ENCODE peak calls at places on chromosome 16, in six cellular contexts. K is RWPE1, D is upper lobe of left lung, P is ascending aorta, S is cardiac muscle cell, X is stomach. T is an unnamed sample.

GRCh38 chr16:67198238-67198734 is 645 bp upstream of the ELMO3 start:
- DNase-seq in K (peak), P (no peak), X (peak), S (peak), D (peak), T (peak)

GRCh38 chr16:19907161-19907992 is 22.7 kb upstream of the GPRC5B start:
- DNase-seq in X (peak), S (peak), K (peak), D (peak), P (no peak), T (peak)

GRCh38 chr16:69107311-69107962 is 2.0 kb downstream of the HAS3 start:
- DNase-seq in S (no peak), P (no peak), X (peak), D (peak), K (peak), T (peak)

GRCh38 chr16:22813223-22813945 is 578 bp upstream of the HS3ST2 start:
- DNase-seq in S (peak), K (peak), P (no peak), X (peak), D (no peak), T (no peak)

GRCh38 chr16:72317378-72317777 is 145.4 kb upstream of the PMFBP1 start:
- DNase-seq in S (peak), X (no peak), K (no peak), D (no peak), P (no peak), T (no peak)

GRCh38 chr16:22634913-22635312 is 124.2 kb downstream of the NPIPB5 start:
- DNase-seq in D (no peak), P (no peak), K (no peak), S (no peak), X (no peak), T (no peak)

GRCh38 chr16:56869513-56870270 is 4.7 kb downstream of the SLC12A3 start:
- DNase-seq in S (peak), P (no peak), K (no peak), X (no peak), D (peak), T (no peak)

GRCh38 chr16:89958068-89958467 is 9.5 kb downstream of the DEF8 start:
- DNase-seq in P (no peak), D (peak), K (peak), S (peak), X (no peak), T (no peak)

GRCh38 chr16:57192146-57192545 is 6.0 kb downstream of the RSPRY1 start:
- DNase-seq in S (no peak), K (no peak), X (no peak), D (no peak), P (no peak), T (no peak)

GRCh38 chr16:1208239-1208830 is 16.7 kb downstream of the TPSG1 start:
- DNase-seq in X (no peak), K (no peak), S (no peak), P (no peak), D (no peak), T (no peak)

GRCh38 chr16:68035227-68035626 is 12.1 kb downstream of the DUS2 start:
- DNase-seq in D (no peak), X (no peak), S (no peak), P (no peak), K (no peak), T (no peak)

GRCh38 chr16:14448874-14449273 is 181.2 kb downstream of the PARN start:
- DNase-seq in S (no peak), K (no peak), P (no peak), D (no peak), X (no peak), T (no peak)

GRCh38 chr16:71722801-71723536 is 1.5 kb downstream of the PHLPP2 start:
- DNase-seq in K (peak), S (peak), X (peak), D (peak), P (no peak), T (peak)

GRCh38 chr16:67174706-67175231 is 4.4 kb downstream of the NOL3 start:
- DNase-seq in X (no peak), D (no peak), K (no peak), P (no peak), S (no peak), T (peak)

GRCh38 chr16:66377327-66377723 is 10.8 kb downstream of the CDH5 start:
- DNase-seq in P (no peak), K (no peak), D (no peak), S (no peak), X (no peak), T (no peak)

GRCh38 chr16:75074920-75075687 is 41.5 kb downstream of the LDHD start:
- DNase-seq in P (peak), K (no peak), S (peak), X (peak), D (peak), T (no peak)

GRCh38 chr16:84054916-84055315 is 12.3 kb upstream of the SLC38A8 start:
- DNase-seq in K (no peak), D (no peak), P (no peak), X (no peak), S (no peak), T (no peak)

GRCh38 chr16:47888734-47889133 is 267.1 kb downstream of the ABCC12 start:
- DNase-seq in S (no peak), K (no peak), P (no peak), X (no peak), D (no peak), T (no peak)

GRCh38 chr16:16080465-16081065 is 131.1 kb downstream of the ABCC1 start:
- DNase-seq in D (no peak), X (no peak), K (no peak), P (no peak), S (no peak), T (no peak)

GRCh38 chr16:22694887-22695382 is 119.0 kb upstream of the HS3ST2 start:
- DNase-seq in X (no peak), D (no peak), K (no peak), P (no peak), S (peak), T (no peak)

GRCh38 chr16:3235856-3236669 is 1.1 kb upstream of the ZNF200 start:
- DNase-seq in K (no peak), S (peak), X (peak), P (no peak), D (peak), T (peak)

GRCh38 chr16:53111078-53111776 is 56.4 kb downstream of the CHD9 start:
- DNase-seq in P (no peak), S (peak), X (no peak), K (no peak), D (no peak), T (no peak)

GRCh38 chr16:86809458-86809955 is 231.2 kb downstream of the FOXL1 start:
- DNase-seq in K (peak), D (no peak), X (no peak), P (no peak), S (peak), T (no peak)

GRCh38 chr16:84554627-84555328 is 50.3 kb upstream of the MEAK7 start:
- DNase-seq in K (no peak), P (no peak), D (no peak), X (no peak), S (no peak), T (no peak)

GRCh38 chr16:1430759-1431496 is at the start of gene PERCC1:
- DNase-seq in P (no peak), X (peak), K (no peak), S (no peak), D (no peak), T (no peak)

GRCh38 chr16:79439866-79440265 is 160.7 kb downstream of the MAF start:
- DNase-seq in P (no peak), S (no peak), X (no peak), K (no peak), D (no peak), T (no peak)

GRCh38 chr16:2150418-2151187 is 2.2 kb downstream of the RAB26 start:
- DNase-seq in K (no peak), S (peak), P (no peak), D (no peak), X (peak), T (no peak)

GRCh38 chr16:66924527-66925321 is 611 bp downstream of the RRAD start:
- DNase-seq in P (no peak), X (peak), K (no peak), D (peak), S (no peak), T (peak)

GRCh38 chr16:29770250-29770929 is 7.7 kb upstream of the ZG16 start:
- DNase-seq in D (no peak), P (no peak), S (no peak), K (no peak), X (no peak), T (no peak)

GRCh38 chr16:22324787-22325597 is 27.8 kb downstream of the POLR3E start:
- DNase-seq in P (no peak), D (no peak), S (no peak), K (no peak), X (no peak), T (no peak)

GRCh38 chr16:57357330-57358151 is 1.0 kb upstream of the CCL22 start:
- DNase-seq in X (peak), K (no peak), P (no peak), D (no peak), S (no peak), T (no peak)

GRCh38 chr16:10558305-10558704 is 22.1 kb downstream of the EMP2 start:
- DNase-seq in X (peak), S (no peak), P (no peak), D (no peak), K (no peak), T (no peak)

GRCh38 chr16:87060026-87060986 is 256.9 kb downstream of the C16orf95 start:
- DNase-seq in X (no peak), K (no peak), P (no peak), S (peak), D (no peak), T (peak)

GRCh38 chr16:70391881-70392481 is 45.3 kb downstream of the DDX19A start:
- DNase-seq in X (no peak), P (no peak), K (peak), D (no peak), S (peak), T (peak)

GRCh38 chr16:13982446-13982845 is 62.5 kb downstream of the ERCC4 start:
- DNase-seq in K (no peak), S (peak), X (no peak), P (no peak), D (no peak), T (no peak)

GRCh38 chr16:68257906-68258800 is 6.2 kb upstream of the SLC7A6 start:
- DNase-seq in S (no peak), P (no peak), D (peak), X (no peak), K (no peak), T (no peak)

GRCh38 chr16:4733747-4734062 is 366 bp downstream of the ANKS3 start:
- DNase-seq in P (no peak), K (peak), D (no peak), S (no peak), X (no peak), T (no peak)
- TF ChIP-seq CTCF in P (no peak), K (no peak), D (no peak), S (no peak), X (no peak), T (no peak)

DNA sequence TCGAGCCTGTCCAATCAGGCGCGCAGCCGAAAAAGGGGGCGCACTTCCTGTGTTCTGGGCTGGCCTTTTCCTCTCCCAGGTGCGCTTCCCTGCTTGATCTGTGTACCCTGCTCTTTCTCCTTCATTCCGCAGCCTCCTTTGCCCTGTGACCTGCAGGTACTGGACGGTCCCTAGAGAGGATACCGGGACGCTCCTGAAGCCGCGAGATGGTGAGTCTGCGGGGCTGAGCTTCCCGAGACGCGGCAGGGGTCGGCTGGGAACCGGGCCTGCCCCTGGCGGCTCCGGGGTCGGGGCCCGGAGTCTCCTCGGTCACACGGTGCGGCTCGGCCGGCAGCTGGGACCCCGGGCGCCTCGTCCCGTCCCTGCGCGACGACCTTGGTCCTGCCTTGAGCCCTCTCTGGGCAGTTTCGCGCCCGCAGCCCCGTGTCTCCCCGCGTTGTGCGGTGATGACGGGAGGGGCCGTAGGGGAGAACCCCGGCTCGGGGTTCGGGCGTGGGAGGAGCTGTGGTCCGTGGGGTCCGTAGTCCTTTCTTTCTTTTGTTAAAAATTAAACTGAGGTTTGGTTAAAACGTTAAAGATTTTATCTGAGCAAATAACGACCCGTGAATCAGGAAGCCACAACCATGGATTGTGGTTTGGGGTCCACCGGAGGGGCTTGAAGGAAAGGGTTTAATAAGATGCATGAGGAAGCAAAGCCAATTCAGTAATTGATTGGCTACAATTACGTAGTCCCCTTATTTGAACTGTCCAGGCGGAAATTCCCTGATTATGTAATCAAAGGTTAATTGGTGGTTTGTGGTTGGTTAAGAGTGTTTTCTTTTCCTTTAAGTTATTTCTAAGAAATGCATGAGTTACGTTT is 172.8 kb upstream of the ZNF267 start:
- DNase-seq in S (peak), X (peak), K (no peak), P (peak), D (peak), T (peak)
- TF ChIP-seq CTCF in S (no peak), X (no peak), K (no peak), P (no peak), D (no peak), T (no peak)

GRCh38 chr16:81214745-81215166 is 23.7 kb upstream of the BCO1 start:
- DNase-seq in X (peak), P (no peak), K (no peak), D (no peak), S (peak), T (no peak)
- TF ChIP-seq CTCF in X (no peak), P (no peak), K (peak), D (no peak), S (peak), T (no peak)

DNA sequence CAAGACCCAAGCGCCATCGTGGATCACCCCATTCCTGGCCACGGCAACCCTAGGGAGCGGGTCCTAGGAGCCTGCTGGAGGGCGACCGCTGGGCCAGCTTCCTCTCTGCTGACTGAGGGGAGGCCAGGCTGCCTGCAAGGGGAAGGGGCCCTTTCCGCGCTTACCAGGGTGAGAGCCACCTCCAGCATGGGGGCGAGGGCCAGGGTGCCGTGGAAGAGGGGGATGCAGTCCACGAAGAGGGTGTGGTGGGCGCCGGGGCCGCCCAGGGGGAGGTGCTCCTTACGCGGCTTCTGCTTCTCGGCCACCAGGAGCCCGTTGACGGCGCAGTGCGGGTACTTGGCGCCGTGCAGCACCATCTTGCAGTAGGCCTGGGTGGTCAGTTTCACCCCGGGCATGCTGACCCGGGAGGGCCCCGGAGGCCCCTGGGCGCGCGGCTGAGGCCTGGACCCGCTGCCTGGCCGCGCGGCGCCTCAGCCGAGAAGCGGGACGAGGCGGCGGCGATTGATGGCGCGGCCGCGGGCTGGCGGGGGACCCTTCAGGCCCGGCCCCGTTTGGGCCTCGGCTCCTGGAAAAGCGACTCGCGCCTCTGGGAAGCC is 345 bp downstream of the EMC8 start:
- DNase-seq in X (no peak), P (no peak), S (peak), K (peak), D (peak), T (no peak)
- TF ChIP-seq CTCF in X (no peak), P (no peak), S (no peak), K (no peak), D (no peak), T (no peak)

GRCh38 chr16:50136399-50136798 is 16.7 kb upstream of the TENT4B start:
- DNase-seq in D (no peak), S (no peak), P (no peak), X (no peak), K (no peak), T (no peak)
- TF ChIP-seq CTCF in D (no peak), S (peak), P (no peak), X (no peak), K (no peak), T (no peak)

T was measured in ovary.